ENCODE peak calls at places on chromosomes 7 and 10, in five cellular contexts. One of them, this sample, is unnamed.

GRCh38 chr7:80760292-80760691 is 121.8 kb downstream of the CD36 start:
- DNase-seq in CD8-positive, alpha-beta memory T cell: no peak
- DNase-seq in pancreas: no peak
- DNase-seq in psoas muscle: no peak
- DNase-seq in thoracic aorta: no peak
- DNase-seq in this sample: no peak

GRCh38 chr7:27346531-27347260 is 104.1 kb downstream of the EVX1 start:
- DNase-seq in pancreas: peak; percentile 70
- DNase-seq in psoas muscle: peak; percentile 32
- DNase-seq in thoracic aorta: no peak
- DNase-seq in CD8-positive, alpha-beta memory T cell: no peak
- DNase-seq in this sample: no peak

GRCh38 chr7:103690576-103690975 is 244.6 kb upstream of the SLC26A5 start:
- DNase-seq in thoracic aorta: no peak
- DNase-seq in psoas muscle: no peak
- DNase-seq in pancreas: no peak
- DNase-seq in CD8-positive, alpha-beta memory T cell: no peak
- DNase-seq in this sample: no peak

GRCh38 chr7:82629583-82629982 is 186.0 kb upstream of the CACNA2D1 start:
- DNase-seq in psoas muscle: no peak
- DNase-seq in pancreas: no peak
- DNase-seq in thoracic aorta: no peak
- DNase-seq in CD8-positive, alpha-beta memory T cell: no peak
- DNase-seq in this sample: no peak

GRCh38 chr10:112370424-112370819 is 3.5 kb upstream of the ACSL5 start:
- DNase-seq in psoas muscle: no peak
- DNase-seq in CD8-positive, alpha-beta memory T cell: no peak
- DNase-seq in pancreas: no peak
- DNase-seq in thoracic aorta: no peak
- DNase-seq in this sample: no peak

GRCh38 chr7:16668049-16668858 is 22.3 kb downstream of the BZW2 start:
- DNase-seq in CD8-positive, alpha-beta memory T cell: no peak
- DNase-seq in pancreas: peak; percentile 37
- DNase-seq in thoracic aorta: no peak
- DNase-seq in psoas muscle: peak; percentile 70
- DNase-seq in this sample: no peak

GRCh38 chr7:105015631-105015965 is 1.6 kb downstream of the KMT2E start:
- DNase-seq in thoracic aorta: no peak
- DNase-seq in pancreas: no peak
- DNase-seq in CD8-positive, alpha-beta memory T cell: peak; percentile 20
- DNase-seq in psoas muscle: no peak
- DNase-seq in this sample: no peak

GRCh38 chr10:116274141-116274861 is 1.3 kb upstream of the GFRA1 start:
- DNase-seq in thoracic aorta: no peak
- DNase-seq in CD8-positive, alpha-beta memory T cell: no peak
- DNase-seq in psoas muscle: no peak
- DNase-seq in pancreas: no peak
- DNase-seq in this sample: no peak

GRCh38 chr7:20260219-20260618 is 43.0 kb upstream of the MACC1 start:
- DNase-seq in CD8-positive, alpha-beta memory T cell: no peak
- DNase-seq in pancreas: no peak
- DNase-seq in thoracic aorta: no peak
- DNase-seq in psoas muscle: no peak
- DNase-seq in this sample: no peak

GRCh38 chr10:100025528-100026070 is 15.9 kb upstream of the DNMBP start:
- DNase-seq in thoracic aorta: no peak
- DNase-seq in pancreas: no peak
- DNase-seq in CD8-positive, alpha-beta memory T cell: no peak
- DNase-seq in psoas muscle: no peak
- DNase-seq in this sample: no peak

GRCh38 chr10:61900829-61901783 is at the start of gene ARID5B:
- DNase-seq in pancreas: peak; percentile 36
- DNase-seq in CD8-positive, alpha-beta memory T cell: peak; percentile 32
- DNase-seq in psoas muscle: no peak
- DNase-seq in thoracic aorta: no peak
- DNase-seq in this sample: peak; percentile 20

GRCh38 chr7:135798104-135798503 is 49.5 kb upstream of the FAM180A start:
- DNase-seq in psoas muscle: no peak
- DNase-seq in CD8-positive, alpha-beta memory T cell: no peak
- DNase-seq in pancreas: no peak
- DNase-seq in thoracic aorta: no peak
- DNase-seq in this sample: no peak

GRCh38 chr10:13860886-13861285 is 274.1 kb downstream of the PRPF18 start:
- DNase-seq in pancreas: no peak
- DNase-seq in CD8-positive, alpha-beta memory T cell: no peak
- DNase-seq in thoracic aorta: no peak
- DNase-seq in psoas muscle: no peak
- DNase-seq in this sample: no peak

GRCh38 chr10:13765641-13766341 is 179.0 kb downstream of the PRPF18 start:
- DNase-seq in thoracic aorta: no peak
- DNase-seq in CD8-positive, alpha-beta memory T cell: no peak
- DNase-seq in psoas muscle: no peak
- DNase-seq in pancreas: peak; percentile 58
- DNase-seq in this sample: no peak

GRCh38 chr7:64775289-64775688 is 18.9 kb upstream of the ZNF138 start:
- DNase-seq in CD8-positive, alpha-beta memory T cell: no peak
- DNase-seq in psoas muscle: no peak
- DNase-seq in thoracic aorta: no peak
- DNase-seq in pancreas: no peak
- DNase-seq in this sample: no peak

GRCh38 chr10:63103971-63104409 is 29.1 kb upstream of the NRBF2 start:
- DNase-seq in CD8-positive, alpha-beta memory T cell: no peak
- DNase-seq in psoas muscle: no peak
- DNase-seq in pancreas: no peak
- DNase-seq in thoracic aorta: no peak
- DNase-seq in this sample: no peak

GRCh38 chr10:49082767-49083166 is 32.6 kb downstream of the VSTM4 start:
- DNase-seq in thoracic aorta: no peak
- DNase-seq in CD8-positive, alpha-beta memory T cell: no peak
- DNase-seq in pancreas: no peak
- DNase-seq in psoas muscle: no peak
- DNase-seq in this sample: peak; percentile 14

GRCh38 chr7:1839701-1840100 is 169.6 kb downstream of the ELFN1 start:
- DNase-seq in pancreas: no peak
- DNase-seq in thoracic aorta: no peak
- DNase-seq in psoas muscle: peak; percentile 7
- DNase-seq in CD8-positive, alpha-beta memory T cell: no peak
- DNase-seq in this sample: no peak

GRCh38 chr7:100015232-100016208 is at the start of gene ZKSCAN1:
- DNase-seq in thoracic aorta: peak; percentile 74
- DNase-seq in pancreas: peak; percentile 90
- DNase-seq in psoas muscle: peak; percentile 89
- DNase-seq in CD8-positive, alpha-beta memory T cell: peak; percentile 79
- DNase-seq in this sample: peak; percentile 85

DNA sequence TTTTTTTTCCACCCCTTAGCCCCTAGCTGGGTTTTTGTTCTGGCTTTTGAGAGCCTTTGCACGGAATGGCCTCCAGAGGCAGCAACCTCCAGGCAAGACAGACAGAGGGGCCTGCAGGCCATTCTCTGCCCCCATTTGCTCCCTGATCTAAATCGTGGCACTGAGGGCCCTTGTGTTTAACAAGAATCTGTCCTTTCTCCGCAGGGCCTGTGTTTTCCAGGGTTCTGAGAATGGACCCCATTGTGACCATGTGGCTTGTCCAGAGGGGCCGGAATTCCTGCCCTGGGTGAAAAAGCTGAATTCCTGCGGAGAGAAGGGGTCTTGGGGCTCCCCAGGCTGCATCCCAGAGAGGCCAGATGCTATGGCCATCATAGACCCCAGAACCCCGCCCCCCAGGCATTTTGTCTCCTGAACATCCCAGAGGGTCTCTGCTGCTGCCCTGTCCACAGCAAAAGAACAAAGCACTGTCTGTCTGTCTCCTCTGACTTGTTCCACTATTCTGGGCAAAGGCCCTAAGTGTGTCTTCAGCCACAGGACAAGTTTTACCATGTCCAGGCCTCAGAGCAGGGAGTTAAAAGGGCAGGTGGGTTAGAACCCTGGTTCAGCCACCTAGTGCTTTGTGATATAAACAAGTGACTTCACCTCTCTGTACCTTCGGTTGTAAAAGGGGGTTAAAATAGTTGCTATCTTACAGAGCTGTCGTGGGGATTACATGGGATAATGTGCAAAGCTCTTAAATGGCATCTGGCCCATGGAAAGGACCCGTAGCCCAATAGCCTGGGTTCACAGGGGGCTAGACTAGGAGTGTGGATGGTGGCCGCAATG is 155.6 kb downstream of the SH3PXD2A start:
- DNase-seq in CD8-positive, alpha-beta memory T cell: no peak
- DNase-seq in psoas muscle: no peak
- DNase-seq in thoracic aorta: no peak
- DNase-seq in pancreas: no peak
- DNase-seq in this sample: peak; percentile 52
- H3K27ac ChIP-seq in CD8-positive, alpha-beta memory T cell: no peak overlapping the region
- H3K27ac ChIP-seq in psoas muscle: no peak overlapping the region
- H3K27ac ChIP-seq in thoracic aorta: no peak overlapping the region
- H3K27ac ChIP-seq in pancreas: no peak overlapping the region
- H3K27ac ChIP-seq in this sample: peak overlapping the region; percentile 90

DNA sequence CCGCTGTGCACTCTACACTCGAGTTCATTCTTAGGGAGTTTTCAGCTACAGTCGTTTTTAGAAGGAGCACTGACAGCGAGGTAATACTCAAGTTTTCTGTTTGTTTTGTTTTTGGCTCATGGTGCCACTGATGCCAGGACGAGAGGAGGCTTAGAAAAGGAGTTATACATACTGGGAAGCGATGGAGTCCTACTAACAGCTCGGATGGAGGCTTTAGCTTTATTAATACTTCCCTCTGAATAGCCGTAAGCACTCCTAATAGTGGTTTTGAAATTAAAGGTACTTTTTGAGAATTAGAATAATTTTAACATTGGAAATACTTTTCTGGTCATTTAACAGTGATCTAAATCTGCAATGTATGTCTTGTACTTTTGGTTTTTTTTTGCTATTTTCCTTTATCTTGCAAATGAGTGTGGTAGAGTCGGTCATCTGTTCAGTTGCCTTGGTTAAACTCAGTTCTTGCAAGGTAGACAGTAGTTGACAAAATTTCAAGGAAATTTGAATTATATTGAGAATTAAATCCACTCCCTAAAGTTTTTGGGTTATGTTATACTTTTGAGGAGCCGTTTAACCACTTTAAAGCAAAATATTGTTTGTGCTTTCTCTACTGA is 1.4 kb downstream of the HBP1 start:
- DNase-seq in psoas muscle: no peak
- DNase-seq in pancreas: no peak
- DNase-seq in CD8-positive, alpha-beta memory T cell: no peak
- DNase-seq in thoracic aorta: no peak
- DNase-seq in this sample: no peak
- H3K27ac ChIP-seq in psoas muscle: peak overlapping the region; percentile 99
- H3K27ac ChIP-seq in pancreas: peak overlapping the region; percentile 93
- H3K27ac ChIP-seq in CD8-positive, alpha-beta memory T cell: peak overlapping the region; percentile 94
- H3K27ac ChIP-seq in thoracic aorta: peak overlapping the region; percentile 98
- H3K27ac ChIP-seq in this sample: peak overlapping the region; percentile 99

GRCh38 chr7:36794689-36795088 is 70.4 kb upstream of the AOAH start:
- DNase-seq in pancreas: no peak
- DNase-seq in thoracic aorta: no peak
- DNase-seq in CD8-positive, alpha-beta memory T cell: no peak
- DNase-seq in psoas muscle: no peak
- DNase-seq in this sample: no peak
- H3K27ac ChIP-seq in pancreas: peak overlapping the region; percentile 6
- H3K27ac ChIP-seq in thoracic aorta: no peak overlapping the region
- H3K27ac ChIP-seq in CD8-positive, alpha-beta memory T cell: no peak overlapping the region
- H3K27ac ChIP-seq in psoas muscle: no peak overlapping the region
- H3K27ac ChIP-seq in this sample: no peak overlapping the region

GRCh38 chr10:5694573-5694972 is 9.9 kb downstream of the TASOR2 start:
- DNase-seq in CD8-positive, alpha-beta memory T cell: no peak
- DNase-seq in pancreas: no peak
- DNase-seq in psoas muscle: no peak
- DNase-seq in thoracic aorta: no peak
- DNase-seq in this sample: no peak

GRCh38 chr10:5691786-5692185 is 7.1 kb downstream of the TASOR2 start:
- DNase-seq in pancreas: no peak
- DNase-seq in psoas muscle: no peak
- DNase-seq in thoracic aorta: no peak
- DNase-seq in CD8-positive, alpha-beta memory T cell: no peak
- DNase-seq in this sample: no peak

GRCh38 chr10:5688587-5688986 is 3.9 kb downstream of the TASOR2 start:
- DNase-seq in pancreas: no peak
- DNase-seq in CD8-positive, alpha-beta memory T cell: no peak
- DNase-seq in thoracic aorta: no peak
- DNase-seq in psoas muscle: no peak
- DNase-seq in this sample: no peak

GRCh38 chr10:5697342-5697741 is 12.7 kb downstream of the TASOR2 start:
- DNase-seq in thoracic aorta: no peak
- DNase-seq in pancreas: no peak
- DNase-seq in CD8-positive, alpha-beta memory T cell: no peak
- DNase-seq in psoas muscle: no peak
- DNase-seq in this sample: no peak

GRCh38 chr10:5692476-5693358 is 8.1 kb downstream of the TASOR2 start:
- DNase-seq in pancreas: no peak
- DNase-seq in CD8-positive, alpha-beta memory T cell: peak; percentile 55
- DNase-seq in thoracic aorta: no peak
- DNase-seq in psoas muscle: peak; percentile 30
- DNase-seq in this sample: peak; percentile 10
- H3K27ac ChIP-seq in pancreas: no peak overlapping the region
- H3K27ac ChIP-seq in CD8-positive, alpha-beta memory T cell: peak overlapping the region; percentile 38
- H3K27ac ChIP-seq in thoracic aorta: no peak overlapping the region
- H3K27ac ChIP-seq in psoas muscle: no peak overlapping the region
- H3K27ac ChIP-seq in this sample: no peak overlapping the region

GRCh38 chr10:22874189-22874854 is 53.5 kb upstream of the ARMC3 start:
- DNase-seq in pancreas: no peak
- DNase-seq in psoas muscle: no peak
- DNase-seq in thoracic aorta: no peak
- DNase-seq in CD8-positive, alpha-beta memory T cell: no peak
- DNase-seq in this sample: no peak
- H3K27ac ChIP-seq in pancreas: no peak overlapping the region
- H3K27ac ChIP-seq in psoas muscle: no peak overlapping the region
- H3K27ac ChIP-seq in thoracic aorta: no peak overlapping the region
- H3K27ac ChIP-seq in CD8-positive, alpha-beta memory T cell: no peak overlapping the region
- H3K27ac ChIP-seq in this sample: peak overlapping the region; percentile 95

GRCh38 chr10:69407621-69408301 is 9.0 kb downstream of the TACR2 start:
- DNase-seq in CD8-positive, alpha-beta memory T cell: no peak
- DNase-seq in thoracic aorta: no peak
- DNase-seq in psoas muscle: no peak
- DNase-seq in pancreas: peak; percentile 40
- DNase-seq in this sample: no peak
- H3K27ac ChIP-seq in CD8-positive, alpha-beta memory T cell: no peak overlapping the region
- H3K27ac ChIP-seq in thoracic aorta: peak overlapping the region; percentile 85
- H3K27ac ChIP-seq in psoas muscle: peak overlapping the region; percentile 92
- H3K27ac ChIP-seq in pancreas: no peak overlapping the region
- H3K27ac ChIP-seq in this sample: no peak overlapping the region

GRCh38 chr10:87646192-87646909 is 13.3 kb upstream of the PAPSS2 start:
- DNase-seq in psoas muscle: no peak
- DNase-seq in CD8-positive, alpha-beta memory T cell: no peak
- DNase-seq in thoracic aorta: no peak
- DNase-seq in pancreas: no peak
- DNase-seq in this sample: no peak
- H3K27ac ChIP-seq in psoas muscle: no peak overlapping the region
- H3K27ac ChIP-seq in CD8-positive, alpha-beta memory T cell: no peak overlapping the region
- H3K27ac ChIP-seq in thoracic aorta: no peak overlapping the region
- H3K27ac ChIP-seq in pancreas: no peak overlapping the region
- H3K27ac ChIP-seq in this sample: no peak overlapping the region